ENCODE peak calls at places on chromosomes 5 and 9, in six cellular contexts. One of them, this sample, is unnamed.

GRCh38 chr5:38022621-38023020 is 182.8 kb upstream of the GDNF start:
- DNase-seq in stimulated activated CD4-positive, alpha-beta T cell treated with anti-CD3 and anti-CD28 coated beads, Interleukin-4, amount 100 ng/mL, for 48 hours: no peak
- DNase-seq in lower leg skin: no peak
- DNase-seq in HT1080: no peak
- DNase-seq in EL: no peak
- DNase-seq in progenitor cell of endocrine pancreas: no peak
- DNase-seq in this sample: no peak

GRCh38 chr9:96232539-96233241 is 69.3 kb downstream of the HSD17B3 start:
- DNase-seq in lower leg skin: peak; percentile 75
- DNase-seq in EL: peak; percentile 57
- DNase-seq in progenitor cell of endocrine pancreas: no peak
- DNase-seq in stimulated activated CD4-positive, alpha-beta T cell treated with anti-CD3 and anti-CD28 coated beads, Interleukin-4, amount 100 ng/mL, for 48 hours: no peak
- DNase-seq in HT1080: peak; percentile 12
- DNase-seq in this sample: no peak

GRCh38 chr5:76209297-76209696 is 126.1 kb downstream of the SV2C start:
- DNase-seq in progenitor cell of endocrine pancreas: no peak
- DNase-seq in stimulated activated CD4-positive, alpha-beta T cell treated with anti-CD3 and anti-CD28 coated beads, Interleukin-4, amount 100 ng/mL, for 48 hours: no peak
- DNase-seq in lower leg skin: no peak
- DNase-seq in HT1080: no peak
- DNase-seq in EL: no peak
- DNase-seq in this sample: no peak

GRCh38 chr9:109766351-109766750 is 13.6 kb upstream of the PALM2AKAP2 start:
- DNase-seq in stimulated activated CD4-positive, alpha-beta T cell treated with anti-CD3 and anti-CD28 coated beads, Interleukin-4, amount 100 ng/mL, for 48 hours: no peak
- DNase-seq in progenitor cell of endocrine pancreas: no peak
- DNase-seq in lower leg skin: no peak
- DNase-seq in HT1080: no peak
- DNase-seq in EL: peak; percentile 94
- DNase-seq in this sample: no peak

GRCh38 chr5:77960863-77961396 is 184.8 kb upstream of the TBCA start:
- DNase-seq in progenitor cell of endocrine pancreas: no peak
- DNase-seq in HT1080: peak; percentile 4
- DNase-seq in lower leg skin: no peak
- DNase-seq in EL: no peak
- DNase-seq in stimulated activated CD4-positive, alpha-beta T cell treated with anti-CD3 and anti-CD28 coated beads, Interleukin-4, amount 100 ng/mL, for 48 hours: no peak
- DNase-seq in this sample: no peak

GRCh38 chr9:113541019-113541900 is 77.7 kb downstream of the RGS3 start:
- DNase-seq in HT1080: peak; percentile 31
- DNase-seq in lower leg skin: no peak
- DNase-seq in stimulated activated CD4-positive, alpha-beta T cell treated with anti-CD3 and anti-CD28 coated beads, Interleukin-4, amount 100 ng/mL, for 48 hours: no peak
- DNase-seq in progenitor cell of endocrine pancreas: no peak
- DNase-seq in EL: peak; percentile 32
- DNase-seq in this sample: no peak

GRCh38 chr5:170277953-170278352 is 19.6 kb downstream of the LCP2 start:
- DNase-seq in HT1080: no peak
- DNase-seq in progenitor cell of endocrine pancreas: no peak
- DNase-seq in EL: no peak
- DNase-seq in stimulated activated CD4-positive, alpha-beta T cell treated with anti-CD3 and anti-CD28 coated beads, Interleukin-4, amount 100 ng/mL, for 48 hours: no peak
- DNase-seq in lower leg skin: no peak
- DNase-seq in this sample: no peak

GRCh38 chr9:89179920-89180667 is 1.5 kb upstream of the SHC3 start:
- DNase-seq in stimulated activated CD4-positive, alpha-beta T cell treated with anti-CD3 and anti-CD28 coated beads, Interleukin-4, amount 100 ng/mL, for 48 hours: peak; percentile 59
- DNase-seq in progenitor cell of endocrine pancreas: peak; percentile 65
- DNase-seq in HT1080: peak; percentile 83
- DNase-seq in EL: peak; percentile 95
- DNase-seq in lower leg skin: peak; percentile 88
- DNase-seq in this sample: peak; percentile 80

GRCh38 chr5:124700930-124701458 is 45.4 kb downstream of the ZNF608 start:
- DNase-seq in HT1080: no peak
- DNase-seq in lower leg skin: no peak
- DNase-seq in EL: no peak
- DNase-seq in progenitor cell of endocrine pancreas: no peak
- DNase-seq in stimulated activated CD4-positive, alpha-beta T cell treated with anti-CD3 and anti-CD28 coated beads, Interleukin-4, amount 100 ng/mL, for 48 hours: no peak
- DNase-seq in this sample: no peak

GRCh38 chr5:83538788-83539535 is 67.4 kb downstream of the VCAN start:
- DNase-seq in stimulated activated CD4-positive, alpha-beta T cell treated with anti-CD3 and anti-CD28 coated beads, Interleukin-4, amount 100 ng/mL, for 48 hours: no peak
- DNase-seq in HT1080: no peak
- DNase-seq in EL: no peak
- DNase-seq in lower leg skin: no peak
- DNase-seq in progenitor cell of endocrine pancreas: no peak
- DNase-seq in this sample: no peak

GRCh38 chr9:88236531-88237453 is 98.5 kb upstream of the SPATA31C2 start:
- DNase-seq in progenitor cell of endocrine pancreas: no peak
- DNase-seq in lower leg skin: no peak
- DNase-seq in HT1080: no peak
- DNase-seq in EL: no peak
- DNase-seq in stimulated activated CD4-positive, alpha-beta T cell treated with anti-CD3 and anti-CD28 coated beads, Interleukin-4, amount 100 ng/mL, for 48 hours: no peak
- DNase-seq in this sample: no peak

GRCh38 chr5:102715405-102715804 is 39.7 kb upstream of the PAM start:
- DNase-seq in EL: peak; percentile 90
- DNase-seq in stimulated activated CD4-positive, alpha-beta T cell treated with anti-CD3 and anti-CD28 coated beads, Interleukin-4, amount 100 ng/mL, for 48 hours: no peak
- DNase-seq in lower leg skin: peak; percentile 25
- DNase-seq in HT1080: peak; percentile 70
- DNase-seq in progenitor cell of endocrine pancreas: no peak
- DNase-seq in this sample: no peak

GRCh38 chr9:12469084-12469483 is 224.1 kb upstream of the TYRP1 start:
- DNase-seq in EL: no peak
- DNase-seq in stimulated activated CD4-positive, alpha-beta T cell treated with anti-CD3 and anti-CD28 coated beads, Interleukin-4, amount 100 ng/mL, for 48 hours: no peak
- DNase-seq in progenitor cell of endocrine pancreas: no peak
- DNase-seq in lower leg skin: no peak
- DNase-seq in HT1080: no peak
- DNase-seq in this sample: no peak

GRCh38 chr5:34656001-34656699 is at the start of gene RAI14:
- DNase-seq in EL: peak; percentile 93
- DNase-seq in stimulated activated CD4-positive, alpha-beta T cell treated with anti-CD3 and anti-CD28 coated beads, Interleukin-4, amount 100 ng/mL, for 48 hours: no peak
- DNase-seq in progenitor cell of endocrine pancreas: peak; percentile 67
- DNase-seq in HT1080: peak; percentile 84
- DNase-seq in lower leg skin: peak; percentile 53
- DNase-seq in this sample: peak; percentile 20

GRCh38 chr5:129609710-129610109 is 138.2 kb upstream of the MINAR2 start:
- DNase-seq in EL: no peak
- DNase-seq in progenitor cell of endocrine pancreas: no peak
- DNase-seq in HT1080: no peak
- DNase-seq in stimulated activated CD4-positive, alpha-beta T cell treated with anti-CD3 and anti-CD28 coated beads, Interleukin-4, amount 100 ng/mL, for 48 hours: no peak
- DNase-seq in lower leg skin: no peak
- DNase-seq in this sample: no peak

GRCh38 chr5:132656774-132657355 is 1.1 kb upstream of the IL13 start:
- DNase-seq in lower leg skin: no peak
- DNase-seq in HT1080: no peak
- DNase-seq in stimulated activated CD4-positive, alpha-beta T cell treated with anti-CD3 and anti-CD28 coated beads, Interleukin-4, amount 100 ng/mL, for 48 hours: no peak
- DNase-seq in progenitor cell of endocrine pancreas: no peak
- DNase-seq in EL: no peak
- DNase-seq in this sample: no peak

GRCh38 chr5:132204330-132204729 is 23.3 kb downstream of the P4HA2 start:
- DNase-seq in stimulated activated CD4-positive, alpha-beta T cell treated with anti-CD3 and anti-CD28 coated beads, Interleukin-4, amount 100 ng/mL, for 48 hours: no peak
- DNase-seq in progenitor cell of endocrine pancreas: no peak
- DNase-seq in lower leg skin: no peak
- DNase-seq in EL: no peak
- DNase-seq in HT1080: no peak
- DNase-seq in this sample: no peak

GRCh38 chr5:140072812-140073211 is 29.7 kb upstream of the NRG2 start:
- DNase-seq in progenitor cell of endocrine pancreas: no peak
- DNase-seq in HT1080: no peak
- DNase-seq in lower leg skin: no peak
- DNase-seq in stimulated activated CD4-positive, alpha-beta T cell treated with anti-CD3 and anti-CD28 coated beads, Interleukin-4, amount 100 ng/mL, for 48 hours: no peak
- DNase-seq in EL: no peak
- DNase-seq in this sample: no peak

GRCh38 chr5:127254729-127255284 is 35.8 kb upstream of the MEGF10 start:
- DNase-seq in lower leg skin: no peak
- DNase-seq in progenitor cell of endocrine pancreas: no peak
- DNase-seq in HT1080: peak; percentile 95
- DNase-seq in stimulated activated CD4-positive, alpha-beta T cell treated with anti-CD3 and anti-CD28 coated beads, Interleukin-4, amount 100 ng/mL, for 48 hours: no peak
- DNase-seq in EL: peak; percentile 84
- DNase-seq in this sample: no peak

GRCh38 chr9:68802525-68803015 is 97.5 kb downstream of the PIP5K1B start:
- DNase-seq in stimulated activated CD4-positive, alpha-beta T cell treated with anti-CD3 and anti-CD28 coated beads, Interleukin-4, amount 100 ng/mL, for 48 hours: peak; percentile 35
- DNase-seq in lower leg skin: no peak
- DNase-seq in HT1080: no peak
- DNase-seq in EL: no peak
- DNase-seq in progenitor cell of endocrine pancreas: no peak
- DNase-seq in this sample: no peak

GRCh38 chr5:82222597-82223574 is 55.3 kb downstream of the RPS23 start:
- DNase-seq in HT1080: no peak
- DNase-seq in stimulated activated CD4-positive, alpha-beta T cell treated with anti-CD3 and anti-CD28 coated beads, Interleukin-4, amount 100 ng/mL, for 48 hours: no peak
- DNase-seq in progenitor cell of endocrine pancreas: no peak
- DNase-seq in EL: no peak
- DNase-seq in lower leg skin: no peak
- DNase-seq in this sample: peak; percentile 72

GRCh38 chr5:134917070-134917831 is 12.3 kb downstream of the PCBD2 start:
- DNase-seq in HT1080: no peak
- DNase-seq in lower leg skin: no peak
- DNase-seq in stimulated activated CD4-positive, alpha-beta T cell treated with anti-CD3 and anti-CD28 coated beads, Interleukin-4, amount 100 ng/mL, for 48 hours: no peak
- DNase-seq in EL: no peak
- DNase-seq in progenitor cell of endocrine pancreas: no peak
- DNase-seq in this sample: no peak

GRCh38 chr9:120348951-120349429 is 231.0 kb downstream of the CDK5RAP2 start:
- DNase-seq in lower leg skin: no peak
- DNase-seq in stimulated activated CD4-positive, alpha-beta T cell treated with anti-CD3 and anti-CD28 coated beads, Interleukin-4, amount 100 ng/mL, for 48 hours: peak; percentile 12
- DNase-seq in HT1080: peak; percentile 54
- DNase-seq in progenitor cell of endocrine pancreas: peak; percentile 42
- DNase-seq in EL: peak; percentile 43
- DNase-seq in this sample: no peak

GRCh38 chr9:127463891-127464290 is 12.6 kb downstream of the LRSAM1 start:
- DNase-seq in EL: no peak
- DNase-seq in progenitor cell of endocrine pancreas: no peak
- DNase-seq in HT1080: no peak
- DNase-seq in lower leg skin: no peak
- DNase-seq in stimulated activated CD4-positive, alpha-beta T cell treated with anti-CD3 and anti-CD28 coated beads, Interleukin-4, amount 100 ng/mL, for 48 hours: no peak
- DNase-seq in this sample: no peak

GRCh38 chr5:134437340-134438267 is 25.9 kb upstream of the CDKN2AIPNL start:
- DNase-seq in progenitor cell of endocrine pancreas: no peak
- DNase-seq in stimulated activated CD4-positive, alpha-beta T cell treated with anti-CD3 and anti-CD28 coated beads, Interleukin-4, amount 100 ng/mL, for 48 hours: no peak
- DNase-seq in EL: peak; percentile 31
- DNase-seq in lower leg skin: no peak
- DNase-seq in HT1080: peak; percentile 74
- DNase-seq in this sample: no peak

GRCh38 chr5:107512029-107512428 is 158.7 kb downstream of the EFNA5 start:
- DNase-seq in EL: no peak
- DNase-seq in lower leg skin: no peak
- DNase-seq in HT1080: no peak
- DNase-seq in progenitor cell of endocrine pancreas: no peak
- DNase-seq in stimulated activated CD4-positive, alpha-beta T cell treated with anti-CD3 and anti-CD28 coated beads, Interleukin-4, amount 100 ng/mL, for 48 hours: no peak
- DNase-seq in this sample: no peak

GRCh38 chr5:134911285-134912215 is 6.6 kb downstream of the PCBD2 start:
- DNase-seq in stimulated activated CD4-positive, alpha-beta T cell treated with anti-CD3 and anti-CD28 coated beads, Interleukin-4, amount 100 ng/mL, for 48 hours: no peak
- DNase-seq in lower leg skin: no peak
- DNase-seq in EL: peak; percentile 45
- DNase-seq in progenitor cell of endocrine pancreas: no peak
- DNase-seq in HT1080: no peak
- DNase-seq in this sample: no peak

GRCh38 chr5:124310453-124310852 is 436.0 kb downstream of the ZNF608 start:
- DNase-seq in EL: no peak
- DNase-seq in lower leg skin: no peak
- DNase-seq in HT1080: no peak
- DNase-seq in progenitor cell of endocrine pancreas: no peak
- DNase-seq in stimulated activated CD4-positive, alpha-beta T cell treated with anti-CD3 and anti-CD28 coated beads, Interleukin-4, amount 100 ng/mL, for 48 hours: no peak
- DNase-seq in this sample: peak; percentile 29

GRCh38 chr5:108093186-108093585 is 288.7 kb downstream of the FBXL17 start:
- DNase-seq in lower leg skin: no peak
- DNase-seq in stimulated activated CD4-positive, alpha-beta T cell treated with anti-CD3 and anti-CD28 coated beads, Interleukin-4, amount 100 ng/mL, for 48 hours: no peak
- DNase-seq in EL: peak; percentile 19
- DNase-seq in progenitor cell of endocrine pancreas: no peak
- DNase-seq in HT1080: peak; percentile 9
- DNase-seq in this sample: no peak

GRCh38 chr5:172167893-172168292 is 20.1 kb downstream of the STK10 start:
- DNase-seq in lower leg skin: no peak
- DNase-seq in EL: no peak
- DNase-seq in HT1080: no peak
- DNase-seq in progenitor cell of endocrine pancreas: no peak
- DNase-seq in stimulated activated CD4-positive, alpha-beta T cell treated with anti-CD3 and anti-CD28 coated beads, Interleukin-4, amount 100 ng/mL, for 48 hours: no peak
- DNase-seq in this sample: no peak

GRCh38 chr9:121674952-121675351 is 23.5 kb downstream of the DAB2IP start:
- DNase-seq in HT1080: peak; percentile 74
- DNase-seq in EL: peak; percentile 70
- DNase-seq in lower leg skin: no peak
- DNase-seq in stimulated activated CD4-positive, alpha-beta T cell treated with anti-CD3 and anti-CD28 coated beads, Interleukin-4, amount 100 ng/mL, for 48 hours: no peak
- DNase-seq in progenitor cell of endocrine pancreas: no peak
- DNase-seq in this sample: no peak

GRCh38 chr5:143108498-143109128 is 294.9 kb downstream of the NR3C1 start:
- DNase-seq in stimulated activated CD4-positive, alpha-beta T cell treated with anti-CD3 and anti-CD28 coated beads, Interleukin-4, amount 100 ng/mL, for 48 hours: no peak
- DNase-seq in lower leg skin: no peak
- DNase-seq in progenitor cell of endocrine pancreas: no peak
- DNase-seq in EL: no peak
- DNase-seq in HT1080: no peak
- DNase-seq in this sample: no peak

GRCh38 chr9:129069128-129069824 is 11.6 kb upstream of the DOLPP1 start:
- DNase-seq in stimulated activated CD4-positive, alpha-beta T cell treated with anti-CD3 and anti-CD28 coated beads, Interleukin-4, amount 100 ng/mL, for 48 hours: peak; percentile 19
- DNase-seq in EL: no peak
- DNase-seq in HT1080: no peak
- DNase-seq in lower leg skin: peak; percentile 62
- DNase-seq in progenitor cell of endocrine pancreas: no peak
- DNase-seq in this sample: no peak

GRCh38 chr5:34717426-34718327 is 61.5 kb downstream of the RAI14 start:
- DNase-seq in EL: peak; percentile 99
- DNase-seq in stimulated activated CD4-positive, alpha-beta T cell treated with anti-CD3 and anti-CD28 coated beads, Interleukin-4, amount 100 ng/mL, for 48 hours: no peak
- DNase-seq in progenitor cell of endocrine pancreas: no peak
- DNase-seq in HT1080: peak; percentile 99
- DNase-seq in lower leg skin: no peak
- DNase-seq in this sample: no peak

GRCh38 chr9:70136632-70137031 is 93.0 kb downstream of the MAMDC2 start:
- DNase-seq in lower leg skin: no peak
- DNase-seq in EL: peak; percentile 74
- DNase-seq in HT1080: peak; percentile 90
- DNase-seq in progenitor cell of endocrine pancreas: no peak
- DNase-seq in stimulated activated CD4-positive, alpha-beta T cell treated with anti-CD3 and anti-CD28 coated beads, Interleukin-4, amount 100 ng/mL, for 48 hours: no peak
- DNase-seq in this sample: no peak

GRCh38 chr5:108193021-108193795 is 188.7 kb downstream of the FBXL17 start:
- DNase-seq in stimulated activated CD4-positive, alpha-beta T cell treated with anti-CD3 and anti-CD28 coated beads, Interleukin-4, amount 100 ng/mL, for 48 hours: no peak
- DNase-seq in EL: peak; percentile 78
- DNase-seq in HT1080: peak; percentile 77
- DNase-seq in progenitor cell of endocrine pancreas: no peak
- DNase-seq in lower leg skin: no peak
- DNase-seq in this sample: no peak

This sample was measured in NCI-H1048.